ENCODE peak calls at places on chromosome X, in five cellular contexts. One of them, this sample, is unnamed.

GRCh38 chrX:119698835-119699234 is 5.9 kb upstream of the SEPTIN6 start:
- DNase-seq in AG20443: peak; percentile 58
- DNase-seq in OCI-LY7: peak; percentile 60
- DNase-seq in activated T-cell treated with anti-CD3 and anti-CD28 coated beads for 48 hours: no peak
- DNase-seq in GM03348: peak; percentile 73
- DNase-seq in this sample: no peak

GRCh38 chrX:112235547-112235946 is 153.0 kb upstream of the TRPC5 start:
- DNase-seq in activated T-cell treated with anti-CD3 and anti-CD28 coated beads for 48 hours: no peak
- DNase-seq in AG20443: no peak
- DNase-seq in OCI-LY7: no peak
- DNase-seq in GM03348: no peak
- DNase-seq in this sample: no peak

GRCh38 chrX:38806054-38806389 is 4.8 kb downstream of the MID1IP1 start:
- DNase-seq in OCI-LY7: peak; percentile 67
- DNase-seq in AG20443: no peak
- DNase-seq in activated T-cell treated with anti-CD3 and anti-CD28 coated beads for 48 hours: no peak
- DNase-seq in GM03348: no peak
- DNase-seq in this sample: no peak

GRCh38 chrX:48689143-48689920 is 5.7 kb downstream of the WAS start:
- DNase-seq in GM03348: no peak
- DNase-seq in AG20443: no peak
- DNase-seq in OCI-LY7: no peak
- DNase-seq in activated T-cell treated with anti-CD3 and anti-CD28 coated beads for 48 hours: no peak
- DNase-seq in this sample: no peak

GRCh38 chrX:4656419-4656818 is 943.0 kb upstream of the PRKX start:
- DNase-seq in GM03348: no peak
- DNase-seq in activated T-cell treated with anti-CD3 and anti-CD28 coated beads for 48 hours: no peak
- DNase-seq in AG20443: no peak
- DNase-seq in OCI-LY7: no peak
- DNase-seq in this sample: no peak

GRCh38 chrX:47214435-47215077 is 3.9 kb upstream of the CDK16 start:
- DNase-seq in activated T-cell treated with anti-CD3 and anti-CD28 coated beads for 48 hours: no peak
- DNase-seq in OCI-LY7: no peak
- DNase-seq in AG20443: no peak
- DNase-seq in GM03348: no peak
- DNase-seq in this sample: no peak

GRCh38 chrX:2282490-2283090 is 218.2 kb downstream of the DHRSX start:
- DNase-seq in activated T-cell treated with anti-CD3 and anti-CD28 coated beads for 48 hours: no peak
- DNase-seq in OCI-LY7: no peak
- DNase-seq in GM03348: no peak
- DNase-seq in AG20443: no peak
- DNase-seq in this sample: no peak

GRCh38 chrX:17588303-17588702 is 149.0 kb upstream of the SCML1 start:
- DNase-seq in GM03348: no peak
- DNase-seq in OCI-LY7: no peak
- DNase-seq in activated T-cell treated with anti-CD3 and anti-CD28 coated beads for 48 hours: no peak
- DNase-seq in AG20443: no peak
- DNase-seq in this sample: no peak

GRCh38 chrX:2576793-2577192 is 76.0 kb upstream of the DHRSX start:
- DNase-seq in activated T-cell treated with anti-CD3 and anti-CD28 coated beads for 48 hours: no peak
- DNase-seq in OCI-LY7: no peak
- DNase-seq in AG20443: no peak
- DNase-seq in GM03348: no peak
- DNase-seq in this sample: no peak

GRCh38 chrX:134294548-134294947 is 57.6 kb downstream of the CCDC160 start:
- DNase-seq in GM03348: peak; percentile 2
- DNase-seq in OCI-LY7: peak; percentile 0
- DNase-seq in AG20443: no peak
- DNase-seq in activated T-cell treated with anti-CD3 and anti-CD28 coated beads for 48 hours: no peak
- DNase-seq in this sample: no peak

GRCh38 chrX:106670631-106671030 is 55.9 kb upstream of the RNF128 start:
- DNase-seq in GM03348: peak; percentile 6
- DNase-seq in activated T-cell treated with anti-CD3 and anti-CD28 coated beads for 48 hours: no peak
- DNase-seq in AG20443: no peak
- DNase-seq in OCI-LY7: no peak
- DNase-seq in this sample: no peak

GRCh38 chrX:81261576-81261975 is 59.7 kb downstream of the SH3BGRL start:
- DNase-seq in activated T-cell treated with anti-CD3 and anti-CD28 coated beads for 48 hours: no peak
- DNase-seq in GM03348: no peak
- DNase-seq in OCI-LY7: no peak
- DNase-seq in AG20443: no peak
- DNase-seq in this sample: no peak

GRCh38 chrX:15515931-15516330 is 15.3 kb downstream of the BMX start:
- DNase-seq in GM03348: no peak
- DNase-seq in AG20443: no peak
- DNase-seq in activated T-cell treated with anti-CD3 and anti-CD28 coated beads for 48 hours: no peak
- DNase-seq in OCI-LY7: no peak
- DNase-seq in this sample: no peak

GRCh38 chrX:15146515-15146914 is 123.4 kb downstream of the ASB9 start:
- DNase-seq in AG20443: peak; percentile 16
- DNase-seq in OCI-LY7: peak; percentile 12
- DNase-seq in GM03348: peak; percentile 17
- DNase-seq in activated T-cell treated with anti-CD3 and anti-CD28 coated beads for 48 hours: no peak
- DNase-seq in this sample: no peak

GRCh38 chrX:38009641-38010040 is 3.3 kb downstream of the SYTL5 start:
- DNase-seq in activated T-cell treated with anti-CD3 and anti-CD28 coated beads for 48 hours: no peak
- DNase-seq in AG20443: no peak
- DNase-seq in OCI-LY7: no peak
- DNase-seq in GM03348: no peak
- DNase-seq in this sample: no peak

GRCh38 chrX:41720125-41720780 is 3.7 kb upstream of the GPR82 start:
- DNase-seq in OCI-LY7: peak; percentile 29
- DNase-seq in GM03348: no peak
- DNase-seq in activated T-cell treated with anti-CD3 and anti-CD28 coated beads for 48 hours: peak; percentile 28
- DNase-seq in AG20443: no peak
- DNase-seq in this sample: no peak

GRCh38 chrX:23822397-23822796 is 39.4 kb downstream of the SAT1 start:
- DNase-seq in GM03348: no peak
- DNase-seq in OCI-LY7: no peak
- DNase-seq in activated T-cell treated with anti-CD3 and anti-CD28 coated beads for 48 hours: no peak
- DNase-seq in AG20443: peak; percentile 12
- DNase-seq in this sample: no peak

GRCh38 chrX:1485033-1485432 is 32.3 kb upstream of the ASMTL start:
- DNase-seq in AG20443: no peak
- DNase-seq in activated T-cell treated with anti-CD3 and anti-CD28 coated beads for 48 hours: no peak
- DNase-seq in OCI-LY7: no peak
- DNase-seq in GM03348: no peak
- DNase-seq in this sample: no peak